ENCODE peak calls at places on chromosomes 5 and 9, in seven cellular contexts. V is BJ, R is heart left ventricle, P is brain microvascular endothelial cell, B is GM23338, H is fibroblast of pulmonary artery, I is cardiac fibroblast. N is an unnamed sample.

GRCh38 chr5:176365663-176366574 is 632 bp downstream of the ARL10 start:
- DNase-seq in V (no peak), R (peak; percentile 58), P (no peak), B (peak; percentile 83), H (peak; percentile 27), I (peak; percentile 54), N (no peak)

GRCh38 chr9:37466037-37466709 is 923 bp upstream of the ZBTB5 start:
- DNase-seq in V (peak; percentile 28), R (peak; percentile 67), P (peak; percentile 83), B (peak; percentile 93), H (peak; percentile 82), I (peak; percentile 91), N (no peak)

GRCh38 chr9:40913928-40914673 is 214.4 kb downstream of the FOXD4L6 start:
- DNase-seq in V (no peak), R (no peak), P (no peak), B (no peak), H (no peak), I (no peak), N (no peak)

GRCh38 chr9:13386935-13387667 is 107.6 kb upstream of the MPDZ start:
- DNase-seq in V (peak; percentile 1), R (no peak), P (peak; percentile 83), B (no peak), H (peak; percentile 89), I (peak; percentile 94), N (no peak)

GRCh38 chr9:75612205-75612604 is 278.3 kb upstream of the PCSK5 start:
- DNase-seq in V (no peak), R (no peak), P (no peak), B (no peak), H (no peak), I (no peak), N (no peak)

GRCh38 chr5:6493681-6494454 is 45.2 kb downstream of the UBE2QL1 start:
- DNase-seq in V (no peak), R (no peak), P (no peak), B (no peak), H (no peak), I (no peak), N (no peak)

GRCh38 chr9:116096853-116097252 is 56.7 kb upstream of the PAPPA start:
- DNase-seq in V (no peak), R (no peak), P (no peak), B (peak; percentile 44), H (peak; percentile 50), I (no peak), N (no peak)

GRCh38 chr5:78295035-78295961 is 800 bp upstream of the AP3B1 start:
- DNase-seq in V (no peak), R (peak; percentile 9), P (no peak), B (peak; percentile 91), H (no peak), I (peak; percentile 37), N (no peak)

GRCh38 chr9:13139641-13140171 is 139.8 kb downstream of the MPDZ start:
- DNase-seq in V (peak; percentile 69), R (no peak), P (peak; percentile 92), B (peak; percentile 15), H (peak; percentile 92), I (peak; percentile 91), N (peak; percentile 67)

GRCh38 chr5:169686137-169686536 is 49.1 kb downstream of the DOCK2 start:
- DNase-seq in V (no peak), R (no peak), P (no peak), B (no peak), H (no peak), I (no peak), N (no peak)

GRCh38 chr5:6485441-6485840 is 36.8 kb downstream of the UBE2QL1 start:
- DNase-seq in V (no peak), R (no peak), P (no peak), B (no peak), H (no peak), I (no peak), N (no peak)

GRCh38 chr5:55232194-55232984 is 1.0 kb downstream of the CCNO start:
- DNase-seq in V (no peak), R (no peak), P (no peak), B (peak; percentile 69), H (no peak), I (no peak), N (no peak)

GRCh38 chr5:166370928-166371690 is 1920.3 kb upstream of the WWC1 start:
- DNase-seq in V (no peak), R (no peak), P (no peak), B (no peak), H (peak; percentile 13), I (peak; percentile 11), N (no peak)
- H3K4me3 ChIP-seq in V (no peak overlapping the region), R (peak overlapping the region; percentile 38), P (peak overlapping the region; percentile 32), B (no peak overlapping the region), H (peak overlapping the region; percentile 18), I (no peak overlapping the region), N (no peak overlapping the region)

GRCh38 chr9:89440046-89440445 is 57.9 kb downstream of the SEMA4D start:
- DNase-seq in V (no peak), R (no peak), P (no peak), B (no peak), H (no peak), I (no peak), N (no peak)

GRCh38 chr9:89441655-89441970 is 56.3 kb downstream of the SEMA4D start:
- DNase-seq in V (no peak), R (no peak), P (no peak), B (no peak), H (no peak), I (no peak), N (no peak)

GRCh38 chr9:89442016-89442415 is 55.9 kb downstream of the SEMA4D start:
- DNase-seq in V (no peak), R (no peak), P (no peak), B (no peak), H (no peak), I (no peak), N (no peak)

GRCh38 chr9:89440548-89440947 is 57.4 kb downstream of the SEMA4D start:
- DNase-seq in V (no peak), R (no peak), P (no peak), B (no peak), H (no peak), I (no peak), N (no peak)

DNA sequence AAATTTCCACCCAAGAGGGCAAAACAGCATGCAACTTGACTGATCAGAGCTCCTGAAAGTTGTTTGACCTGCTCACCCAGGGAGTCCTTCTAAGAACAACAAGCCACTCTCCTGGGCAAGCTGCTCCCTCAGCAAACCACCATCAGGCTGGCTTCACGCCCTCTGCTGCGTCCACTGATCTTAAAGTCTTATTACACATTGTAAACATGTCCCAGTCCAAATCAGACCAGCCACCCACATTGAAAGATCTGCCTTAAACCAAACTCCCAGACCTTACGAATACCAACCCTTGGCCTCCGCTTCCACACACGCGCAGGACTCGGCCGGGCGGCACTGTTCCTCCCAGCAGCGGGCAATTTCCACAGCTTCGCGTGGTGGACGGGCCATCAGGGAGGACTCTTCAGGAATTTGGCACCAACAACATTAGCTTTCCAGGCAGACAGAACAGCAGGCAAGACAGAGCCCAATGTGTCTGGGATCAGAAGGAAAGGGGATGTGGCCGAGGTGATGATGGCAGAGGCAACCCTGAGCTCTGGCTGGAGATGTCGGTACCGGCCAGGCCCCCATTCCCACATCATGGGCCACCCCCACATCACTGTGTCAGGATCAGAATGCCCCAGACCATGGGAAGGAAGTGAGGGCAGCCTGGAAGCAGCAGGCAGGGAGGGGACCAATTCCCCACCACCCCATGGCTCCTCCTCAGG is 56.8 kb downstream of the SEMA4D start:
- DNase-seq in V (no peak), R (no peak), P (no peak), B (no peak), H (no peak), I (no peak), N (no peak)
- TF ChIP-seq CTCF in V (no peak), R (no peak), P (no peak), B (no peak), H (no peak), I (no peak), N (no peak)

GRCh38 chr9:21802418-21803000 is at the start of gene MTAP:
- DNase-seq in V (peak; percentile 70), R (peak; percentile 93), P (peak; percentile 92), B (peak; percentile 97), H (peak; percentile 97), I (peak; percentile 90), N (no peak)

GRCh38 chr9:21806644-21807043 is 4.2 kb downstream of the MTAP start:
- DNase-seq in V (no peak), R (peak; percentile 33), P (no peak), B (no peak), H (no peak), I (no peak), N (no peak)

GRCh38 chr9:21804791-21805190 is 2.4 kb downstream of the MTAP start:
- DNase-seq in V (no peak), R (no peak), P (no peak), B (no peak), H (no peak), I (no peak), N (no peak)

GRCh38 chr9:21803674-21804048 is 1.2 kb downstream of the MTAP start:
- DNase-seq in V (no peak), R (no peak), P (no peak), B (no peak), H (no peak), I (peak; percentile 6), N (no peak)

GRCh38 chr9:21804336-21804735 is 1.9 kb downstream of the MTAP start:
- DNase-seq in V (no peak), R (no peak), P (no peak), B (no peak), H (no peak), I (no peak), N (no peak)
- H3K4me3 ChIP-seq in V (no peak overlapping the region), R (no peak overlapping the region), P (peak overlapping the region; percentile 79), B (peak overlapping the region; percentile 94), H (peak overlapping the region; percentile 76), I (no peak overlapping the region), N (peak overlapping the region; percentile 78)

GRCh38 chr9:42852133-42852532 is 668.7 kb downstream of the SPATA31A6 start:
- DNase-seq in V (no peak), R (peak; percentile 54), P (no peak), B (peak; percentile 71), H (peak; percentile 3), I (peak; percentile 57), N (no peak)
- TF ChIP-seq CTCF in V (peak; percentile 11), R (peak; percentile 63), P (no peak), B (peak; percentile 20), H (no peak), I (peak; percentile 17), N (peak; percentile 19)

DNA sequence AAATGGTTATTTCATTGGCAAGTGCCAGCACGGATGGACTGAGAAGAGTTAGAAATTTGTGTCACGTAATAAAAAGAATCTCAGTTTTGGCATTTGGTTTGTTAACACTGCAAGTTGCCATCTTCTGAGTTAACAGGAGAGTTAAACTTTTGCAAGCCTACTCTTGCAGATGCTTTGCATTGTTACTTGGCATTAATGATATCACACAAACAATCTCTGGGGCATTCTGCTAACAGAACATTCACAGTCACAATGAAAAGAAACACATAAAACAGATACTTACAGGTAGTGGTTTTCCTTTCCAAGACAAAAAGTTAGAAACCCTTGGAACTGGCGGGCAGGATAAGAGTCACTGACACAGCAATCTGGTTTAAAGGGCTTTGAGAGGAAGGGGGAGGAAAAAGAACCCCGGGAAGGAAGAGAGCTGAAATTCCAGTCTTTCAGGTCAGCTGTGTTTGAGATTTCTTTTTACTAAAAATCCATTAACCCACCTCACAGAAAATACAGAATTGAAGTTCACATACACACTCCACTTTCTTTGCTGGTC is 524 bp downstream of the FREM1 start:
- DNase-seq in V (no peak), R (no peak), P (no peak), B (peak; percentile 58), H (no peak), I (no peak), N (no peak)
- H3K4me3 ChIP-seq in V (no peak overlapping the region), R (peak overlapping the region; percentile 56), P (no peak overlapping the region), B (peak overlapping the region; percentile 49), H (no peak overlapping the region), I (no peak overlapping the region), N (no peak overlapping the region)

GRCh38 chr9:127292415-127292814 is 27.8 kb downstream of the GARNL3 start:
- DNase-seq in V (no peak), R (no peak), P (no peak), B (no peak), H (no peak), I (no peak), N (no peak)
- TF ChIP-seq CTCF in V (no peak), R (no peak), P (no peak), B (no peak), H (no peak), I (no peak), N (no peak)

N was measured in AG04449.